ENCODE peak calls at places on chromosomes 13 and 19, in six cellular contexts. One of them, this sample, is unnamed.

GRCh38 chr19:30154410-30154809 is 212.4 kb downstream of the URI1 start:
- DNase-seq in H1: no peak
- DNase-seq in GM12892: no peak
- DNase-seq in SK-N-SH: no peak
- DNase-seq in K562: no peak
- DNase-seq in HepG2: no peak
- DNase-seq in this sample: no peak

GRCh38 chr13:91740811-91741210 is 342.4 kb downstream of the GPC5 start:
- DNase-seq in H1: no peak
- DNase-seq in GM12892: no peak
- DNase-seq in SK-N-SH: no peak
- DNase-seq in K562: no peak
- DNase-seq in HepG2: no peak
- DNase-seq in this sample: no peak

GRCh38 chr19:3785938-3786824 is at the start of gene MATK:
- DNase-seq in H1: no peak
- DNase-seq in GM12892: no peak
- DNase-seq in SK-N-SH: peak
- DNase-seq in K562: peak
- DNase-seq in HepG2: no peak
- DNase-seq in this sample: no peak

GRCh38 chr19:35347171-35347929 is at the start of gene FFAR1:
- DNase-seq in H1: no peak
- DNase-seq in GM12892: peak
- DNase-seq in SK-N-SH: no peak
- DNase-seq in K562: peak
- DNase-seq in HepG2: no peak
- DNase-seq in this sample: peak

GRCh38 chr13:101267656-101268055 is 148.7 kb downstream of the NALCN start:
- DNase-seq in H1: no peak
- DNase-seq in GM12892: no peak
- DNase-seq in SK-N-SH: no peak
- DNase-seq in K562: no peak
- DNase-seq in HepG2: no peak
- DNase-seq in this sample: no peak

GRCh38 chr19:43576479-43576878 is 878 bp downstream of the PINLYP start:
- DNase-seq in H1: no peak
- DNase-seq in GM12892: no peak
- DNase-seq in SK-N-SH: no peak
- DNase-seq in K562: no peak
- DNase-seq in HepG2: no peak
- DNase-seq in this sample: no peak

GRCh38 chr13:86581711-86582110 is 782.5 kb upstream of the SLITRK6 start:
- DNase-seq in H1: no peak
- DNase-seq in GM12892: no peak
- DNase-seq in SK-N-SH: no peak
- DNase-seq in K562: no peak
- DNase-seq in HepG2: no peak
- DNase-seq in this sample: no peak

GRCh38 chr19:33241091-33241529 is 15.5 kb upstream of the SLC7A10 start:
- DNase-seq in H1: no peak
- DNase-seq in GM12892: no peak
- DNase-seq in SK-N-SH: no peak
- DNase-seq in K562: no peak
- DNase-seq in HepG2: peak
- DNase-seq in this sample: no peak

GRCh38 chr13:75271851-75272250 is 210.1 kb downstream of the TBC1D4 start:
- DNase-seq in H1: no peak
- DNase-seq in GM12892: no peak
- DNase-seq in SK-N-SH: no peak
- DNase-seq in K562: no peak
- DNase-seq in HepG2: no peak
- DNase-seq in this sample: no peak

DNA sequence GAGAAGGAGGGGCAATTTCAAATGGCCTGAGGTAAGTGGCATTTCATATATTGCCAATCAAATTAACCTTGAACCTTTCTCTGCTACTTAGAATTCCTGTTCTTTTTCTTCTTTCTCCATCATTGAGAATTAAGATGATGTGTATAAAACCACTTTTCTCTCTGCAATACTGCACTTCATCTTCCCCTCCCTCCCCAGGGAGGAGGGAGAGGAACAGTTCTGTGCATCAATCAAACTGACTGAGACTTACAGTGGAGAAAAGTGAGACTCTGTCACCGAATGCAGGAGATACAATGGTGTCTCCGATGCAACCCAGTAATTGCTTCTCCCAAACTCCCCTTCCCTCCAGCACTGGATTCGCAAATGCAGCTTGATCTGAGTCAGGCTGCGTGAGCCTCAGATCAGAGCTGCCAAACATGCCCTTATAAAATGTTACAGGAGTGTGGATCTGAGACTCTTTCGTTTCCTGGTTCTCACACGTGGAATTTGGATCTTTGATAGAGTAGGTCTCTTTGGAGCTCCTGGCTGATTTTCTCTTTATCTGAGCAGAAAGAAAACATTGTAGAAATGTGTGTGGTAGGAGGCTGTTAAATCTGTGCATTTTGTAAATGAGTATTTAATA is 91.5 kb downstream of the SLC10A2 start:
- DNase-seq in H1: no peak
- DNase-seq in GM12892: no peak
- DNase-seq in SK-N-SH: no peak
- DNase-seq in K562: no peak
- DNase-seq in HepG2: no peak
- DNase-seq in this sample: no peak
- TF ChIP-seq POLR2AphosphoS5 in H1: no peak
- TF ChIP-seq POLR2AphosphoS5 in GM12892: no peak
- TF ChIP-seq POLR2AphosphoS5 in SK-N-SH: no peak
- TF ChIP-seq POLR2AphosphoS5 in K562: no peak
- TF ChIP-seq POLR2AphosphoS5 in HepG2: no peak
- TF ChIP-seq POLR2AphosphoS5 in this sample: no peak

DNA sequence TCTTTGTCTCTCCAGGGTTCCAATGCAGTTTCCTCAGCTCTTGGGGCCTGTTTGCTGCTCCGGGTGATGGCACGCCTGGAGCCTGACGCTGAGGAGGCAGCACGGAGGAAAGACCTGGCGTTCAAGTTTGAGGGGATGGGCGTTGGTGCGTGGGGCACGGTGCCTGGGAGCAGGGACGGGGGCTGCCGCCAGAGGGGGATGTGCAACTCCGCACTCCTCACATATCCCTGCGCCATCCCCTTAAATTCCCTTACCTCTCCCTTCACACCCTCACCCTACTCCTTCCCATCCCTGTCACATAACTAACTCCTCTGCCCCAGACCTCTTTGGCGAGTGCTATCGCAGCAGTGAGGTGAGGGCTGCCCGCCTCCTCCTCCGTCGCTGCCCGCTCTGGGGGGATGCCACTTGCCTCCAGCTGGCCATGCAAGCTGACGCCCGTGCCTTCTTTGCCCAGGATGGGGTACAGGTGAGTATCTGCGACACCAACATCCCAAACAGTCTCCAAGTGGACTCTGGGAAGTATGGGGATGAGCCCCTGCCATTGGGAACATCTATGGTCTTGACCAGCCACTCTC is 31.1 kb downstream of the TRPM4 start:
- DNase-seq in H1: no peak
- DNase-seq in GM12892: no peak
- DNase-seq in SK-N-SH: no peak
- DNase-seq in K562: peak
- DNase-seq in HepG2: no peak
- DNase-seq in this sample: no peak
- TF ChIP-seq TAF1 in H1: no peak
- TF ChIP-seq TAF1 in GM12892: no peak
- TF ChIP-seq TAF1 in SK-N-SH: no peak
- TF ChIP-seq TAF1 in K562: no peak
- TF ChIP-seq TAF1 in HepG2: no peak
- TF ChIP-seq TAF1 in this sample: no peak

GRCh38 chr19:13556552-13556951 is 50.3 kb upstream of the CACNA1A start:
- DNase-seq in H1: no peak
- DNase-seq in GM12892: no peak
- DNase-seq in SK-N-SH: no peak
- DNase-seq in K562: no peak
- DNase-seq in HepG2: no peak
- DNase-seq in this sample: no peak

GRCh38 chr19:13554506-13555235 is 48.4 kb upstream of the CACNA1A start:
- DNase-seq in H1: no peak
- DNase-seq in GM12892: no peak
- DNase-seq in SK-N-SH: no peak
- DNase-seq in K562: no peak
- DNase-seq in HepG2: no peak
- DNase-seq in this sample: no peak

GRCh38 chr19:13557756-13558398 is 51.6 kb upstream of the CACNA1A start:
- DNase-seq in H1: no peak
- DNase-seq in GM12892: no peak
- DNase-seq in SK-N-SH: no peak
- DNase-seq in K562: no peak
- DNase-seq in HepG2: no peak
- DNase-seq in this sample: no peak

DNA sequence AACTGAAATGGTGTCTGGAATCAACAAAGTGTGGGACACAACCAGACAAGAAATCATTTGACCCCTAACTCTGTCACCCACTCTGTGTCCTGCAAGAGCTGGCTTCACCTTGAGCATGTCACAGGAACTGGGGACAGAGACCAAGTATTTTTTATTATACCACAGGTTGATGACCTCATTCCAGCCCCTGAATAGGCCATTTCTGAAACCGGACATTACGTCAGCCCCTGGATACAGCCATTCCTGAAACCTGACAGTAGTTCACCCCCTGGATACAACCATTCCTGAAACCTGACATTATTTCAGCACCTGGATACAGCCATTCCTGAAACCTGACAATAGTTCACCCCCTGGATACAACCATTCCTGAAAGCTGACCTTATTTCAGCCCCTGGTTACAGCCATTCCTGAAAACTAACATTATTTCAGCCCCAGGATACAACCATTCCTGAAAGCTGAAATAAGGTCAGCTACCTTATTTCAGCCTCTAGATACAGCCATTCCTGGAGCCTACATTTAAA is 47.7 kb upstream of the CACNA1A start:
- DNase-seq in H1: no peak
- DNase-seq in GM12892: no peak
- DNase-seq in SK-N-SH: no peak
- DNase-seq in K562: no peak
- DNase-seq in HepG2: no peak
- DNase-seq in this sample: no peak
- TF ChIP-seq POLR2AphosphoS5 in H1: no peak
- TF ChIP-seq POLR2AphosphoS5 in GM12892: no peak
- TF ChIP-seq POLR2AphosphoS5 in SK-N-SH: no peak
- TF ChIP-seq POLR2AphosphoS5 in K562: no peak
- TF ChIP-seq POLR2AphosphoS5 in HepG2: no peak
- TF ChIP-seq POLR2AphosphoS5 in this sample: no peak

DNA sequence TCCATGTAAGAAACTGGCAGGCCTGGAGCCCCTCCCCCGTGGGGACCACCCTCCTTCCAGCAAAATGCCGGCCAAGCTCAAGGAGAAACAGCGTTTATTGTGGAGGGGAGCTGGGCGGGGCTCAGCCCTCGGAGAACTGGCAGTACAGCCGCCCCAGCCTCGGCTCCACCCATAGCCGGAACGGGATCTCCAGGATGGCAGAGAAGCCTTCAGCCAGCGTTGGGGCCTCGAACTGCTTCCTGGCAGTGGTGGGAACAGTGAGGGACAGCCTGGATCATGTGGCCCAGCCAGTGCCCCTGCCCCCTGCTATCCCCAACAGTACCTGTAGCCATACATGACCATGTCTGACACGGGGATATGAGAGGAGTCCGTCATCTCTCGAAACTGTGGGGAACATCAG is 6.2 kb downstream of the PNKP start:
- DNase-seq in H1: no peak
- DNase-seq in GM12892: no peak
- DNase-seq in SK-N-SH: no peak
- DNase-seq in K562: no peak
- DNase-seq in HepG2: no peak
- DNase-seq in this sample: no peak
- TF ChIP-seq TAF1 in H1: no peak
- TF ChIP-seq TAF1 in GM12892: no peak
- TF ChIP-seq TAF1 in SK-N-SH: no peak
- TF ChIP-seq TAF1 in K562: no peak
- TF ChIP-seq TAF1 in HepG2: no peak
- TF ChIP-seq TAF1 in this sample: no peak

GRCh38 chr13:25967144-25967543 is 84.7 kb downstream of the SHISA2 start:
- DNase-seq in H1: no peak
- DNase-seq in GM12892: no peak
- DNase-seq in SK-N-SH: no peak
- DNase-seq in K562: no peak
- DNase-seq in HepG2: no peak
- DNase-seq in this sample: no peak

GRCh38 chr13:25973576-25973975 is 78.2 kb downstream of the SHISA2 start:
- DNase-seq in H1: no peak
- DNase-seq in GM12892: no peak
- DNase-seq in SK-N-SH: no peak
- DNase-seq in K562: no peak
- DNase-seq in HepG2: no peak
- DNase-seq in this sample: no peak

GRCh38 chr13:25973085-25973484 is 78.7 kb downstream of the SHISA2 start:
- DNase-seq in H1: no peak
- DNase-seq in GM12892: no peak
- DNase-seq in SK-N-SH: no peak
- DNase-seq in K562: no peak
- DNase-seq in HepG2: no peak
- DNase-seq in this sample: no peak

GRCh38 chr13:25971077-25971476 is 80.7 kb downstream of the SHISA2 start:
- DNase-seq in H1: no peak
- DNase-seq in GM12892: no peak
- DNase-seq in SK-N-SH: no peak
- DNase-seq in K562: no peak
- DNase-seq in HepG2: no peak
- DNase-seq in this sample: no peak

GRCh38 chr13:25971499-25972145 is 80.2 kb downstream of the SHISA2 start:
- DNase-seq in H1: no peak
- DNase-seq in GM12892: no peak
- DNase-seq in SK-N-SH: no peak
- DNase-seq in K562: no peak
- DNase-seq in HepG2: no peak
- DNase-seq in this sample: no peak
- TF ChIP-seq POLR2AphosphoS5 in H1: peak
- TF ChIP-seq POLR2AphosphoS5 in GM12892: no peak
- TF ChIP-seq POLR2AphosphoS5 in SK-N-SH: no peak
- TF ChIP-seq POLR2AphosphoS5 in K562: no peak
- TF ChIP-seq POLR2AphosphoS5 in HepG2: no peak
- TF ChIP-seq POLR2AphosphoS5 in this sample: no peak

GRCh38 chr19:16660763-16661479 is at the start of gene TMEM38A:
- DNase-seq in H1: no peak
- DNase-seq in GM12892: peak
- DNase-seq in SK-N-SH: peak
- DNase-seq in K562: peak
- DNase-seq in HepG2: no peak
- DNase-seq in this sample: peak
- TF ChIP-seq TAF1 in H1: no peak
- TF ChIP-seq TAF1 in GM12892: no peak
- TF ChIP-seq TAF1 in SK-N-SH: no peak
- TF ChIP-seq TAF1 in K562: no peak
- TF ChIP-seq TAF1 in HepG2: peak
- TF ChIP-seq TAF1 in this sample: no peak

GRCh38 chr19:50205681-50206138 is 2.3 kb downstream of the MYH14 start:
- DNase-seq in H1: no peak
- DNase-seq in GM12892: no peak
- DNase-seq in SK-N-SH: no peak
- DNase-seq in K562: no peak
- DNase-seq in HepG2: no peak
- DNase-seq in this sample: no peak
- TF ChIP-seq POLR2AphosphoS5 in H1: no peak
- TF ChIP-seq POLR2AphosphoS5 in GM12892: no peak
- TF ChIP-seq POLR2AphosphoS5 in SK-N-SH: no peak
- TF ChIP-seq POLR2AphosphoS5 in K562: no peak
- TF ChIP-seq POLR2AphosphoS5 in HepG2: no peak
- TF ChIP-seq POLR2AphosphoS5 in this sample: no peak

This sample was measured in GM12891.